ENCODE peak calls at places on chromosome 20, in six cellular contexts. One of them, this sample, is unnamed.

GRCh38 chr20:55793986-55794385 is 211.3 kb downstream of the CBLN4 start:
- DNase-seq in GM12878: no peak
- DNase-seq in A549: no peak
- DNase-seq in NB4: no peak
- DNase-seq in endothelial cell of umbilical vein: no peak
- DNase-seq in K562: no peak
- DNase-seq in this sample: no peak

GRCh38 chr20:46131396-46131795 is 13.3 kb downstream of the CD40 start:
- DNase-seq in GM12878: no peak
- DNase-seq in A549: no peak
- DNase-seq in NB4: no peak
- DNase-seq in endothelial cell of umbilical vein: peak
- DNase-seq in K562: no peak
- DNase-seq in this sample: no peak

GRCh38 chr20:50292324-50293243 is 102.0 kb downstream of the CEBPB start:
- DNase-seq in GM12878: no peak
- DNase-seq in A549: peak
- DNase-seq in NB4: peak
- DNase-seq in endothelial cell of umbilical vein: peak
- DNase-seq in K562: peak
- DNase-seq in this sample: peak

GRCh38 chr20:3174442-3175263 is 1.3 kb upstream of the LZTS3 start:
- DNase-seq in GM12878: no peak
- DNase-seq in A549: no peak
- DNase-seq in NB4: peak
- DNase-seq in endothelial cell of umbilical vein: peak
- DNase-seq in K562: no peak
- DNase-seq in this sample: no peak

GRCh38 chr20:33687370-33687915 is 1.3 kb upstream of the E2F1 start:
- DNase-seq in GM12878: no peak
- DNase-seq in A549: no peak
- DNase-seq in NB4: peak
- DNase-seq in endothelial cell of umbilical vein: peak
- DNase-seq in K562: no peak
- DNase-seq in this sample: no peak

GRCh38 chr20:16555754-16556153 is 17.5 kb downstream of the KIF16B start:
- DNase-seq in GM12878: no peak
- DNase-seq in A549: no peak
- DNase-seq in NB4: no peak
- DNase-seq in endothelial cell of umbilical vein: no peak
- DNase-seq in K562: no peak
- DNase-seq in this sample: no peak

GRCh38 chr20:47672166-47672565 is 113.1 kb downstream of the SULF2 start:
- DNase-seq in GM12878: no peak
- DNase-seq in A549: no peak
- DNase-seq in NB4: no peak
- DNase-seq in endothelial cell of umbilical vein: no peak
- DNase-seq in K562: no peak
- DNase-seq in this sample: no peak

GRCh38 chr20:49515588-49515987 is 33.1 kb upstream of the KCNB1 start:
- DNase-seq in GM12878: no peak
- DNase-seq in A549: no peak
- DNase-seq in NB4: no peak
- DNase-seq in endothelial cell of umbilical vein: no peak
- DNase-seq in K562: no peak
- DNase-seq in this sample: no peak

GRCh38 chr20:13009682-13010406 is 1.1 kb downstream of the SPTLC3 start:
- DNase-seq in GM12878: peak
- DNase-seq in A549: no peak
- DNase-seq in NB4: peak
- DNase-seq in endothelial cell of umbilical vein: peak
- DNase-seq in K562: no peak
- DNase-seq in this sample: peak

GRCh38 chr20:34581341-34582189 is 23.0 kb downstream of the MAP1LC3A start:
- DNase-seq in GM12878: peak
- DNase-seq in A549: no peak
- DNase-seq in NB4: no peak
- DNase-seq in endothelial cell of umbilical vein: peak
- DNase-seq in K562: no peak
- DNase-seq in this sample: no peak

GRCh38 chr20:52975024-52975732 is 3.0 kb downstream of the TSHZ2 start:
- DNase-seq in GM12878: peak
- DNase-seq in A549: no peak
- DNase-seq in NB4: no peak
- DNase-seq in endothelial cell of umbilical vein: no peak
- DNase-seq in K562: no peak
- DNase-seq in this sample: no peak

GRCh38 chr20:57667385-57667784 is 42.4 kb downstream of the PMEPA1 start:
- DNase-seq in GM12878: no peak
- DNase-seq in A549: no peak
- DNase-seq in NB4: no peak
- DNase-seq in endothelial cell of umbilical vein: no peak
- DNase-seq in K562: no peak
- DNase-seq in this sample: no peak

GRCh38 chr20:58702859-58703648 is 10.5 kb downstream of the NPEPL1 start:
- DNase-seq in GM12878: no peak
- DNase-seq in A549: no peak
- DNase-seq in NB4: peak
- DNase-seq in endothelial cell of umbilical vein: no peak
- DNase-seq in K562: peak
- DNase-seq in this sample: no peak

GRCh38 chr20:44467289-44467883 is 8.3 kb upstream of the TTPAL start:
- DNase-seq in GM12878: no peak
- DNase-seq in A549: no peak
- DNase-seq in NB4: no peak
- DNase-seq in endothelial cell of umbilical vein: no peak
- DNase-seq in K562: no peak
- DNase-seq in this sample: peak

GRCh38 chr20:2178328-2179232 is 77.0 kb downstream of the STK35 start:
- DNase-seq in GM12878: no peak
- DNase-seq in A549: no peak
- DNase-seq in NB4: no peak
- DNase-seq in endothelial cell of umbilical vein: peak
- DNase-seq in K562: no peak
- DNase-seq in this sample: no peak

GRCh38 chr20:20360464-20360863 is 7.4 kb upstream of the INSM1 start:
- DNase-seq in GM12878: no peak
- DNase-seq in A549: peak
- DNase-seq in NB4: peak
- DNase-seq in endothelial cell of umbilical vein: peak
- DNase-seq in K562: peak
- DNase-seq in this sample: peak

GRCh38 chr20:1825492-1825891 is 69.7 kb upstream of the SIRPA start:
- DNase-seq in GM12878: no peak
- DNase-seq in A549: no peak
- DNase-seq in NB4: no peak
- DNase-seq in endothelial cell of umbilical vein: peak
- DNase-seq in K562: no peak
- DNase-seq in this sample: no peak

GRCh38 chr20:53382263-53382844 is 211.3 kb downstream of the ZNF217 start:
- DNase-seq in GM12878: no peak
- DNase-seq in A549: no peak
- DNase-seq in NB4: no peak
- DNase-seq in endothelial cell of umbilical vein: no peak
- DNase-seq in K562: no peak
- DNase-seq in this sample: no peak

GRCh38 chr20:7703436-7703835 is 236.8 kb downstream of the HAO1 start:
- DNase-seq in GM12878: no peak
- DNase-seq in A549: no peak
- DNase-seq in NB4: no peak
- DNase-seq in endothelial cell of umbilical vein: no peak
- DNase-seq in K562: no peak
- DNase-seq in this sample: no peak

GRCh38 chr20:34472246-34472925 is 43.8 kb upstream of the DYNLRB1 start:
- DNase-seq in GM12878: no peak
- DNase-seq in A549: no peak
- DNase-seq in NB4: peak
- DNase-seq in endothelial cell of umbilical vein: peak
- DNase-seq in K562: peak
- DNase-seq in this sample: no peak

GRCh38 chr20:34980543-34981213 is 25.0 kb downstream of the MYH7B start:
- DNase-seq in GM12878: no peak
- DNase-seq in A549: no peak
- DNase-seq in NB4: no peak
- DNase-seq in endothelial cell of umbilical vein: no peak
- DNase-seq in K562: no peak
- DNase-seq in this sample: no peak

GRCh38 chr20:58448958-58449357 is 59.9 kb downstream of the VAPB start:
- DNase-seq in GM12878: no peak
- DNase-seq in A549: no peak
- DNase-seq in NB4: no peak
- DNase-seq in endothelial cell of umbilical vein: no peak
- DNase-seq in K562: no peak
- DNase-seq in this sample: no peak

GRCh38 chr20:22490287-22491187 is 93.8 kb downstream of the FOXA2 start:
- DNase-seq in GM12878: no peak
- DNase-seq in A549: peak
- DNase-seq in NB4: peak
- DNase-seq in endothelial cell of umbilical vein: no peak
- DNase-seq in K562: no peak
- DNase-seq in this sample: peak

GRCh38 chr20:61771805-61772350 is 293.8 kb downstream of the TAF4 start:
- DNase-seq in GM12878: no peak
- DNase-seq in A549: no peak
- DNase-seq in NB4: no peak
- DNase-seq in endothelial cell of umbilical vein: no peak
- DNase-seq in K562: no peak
- DNase-seq in this sample: peak
- TF ChIP-seq MYC in GM12878: no peak
- TF ChIP-seq MYC in A549: no peak
- TF ChIP-seq MYC in NB4: no peak
- TF ChIP-seq MYC in endothelial cell of umbilical vein: no peak
- TF ChIP-seq MYC in K562: no peak
- TF ChIP-seq MYC in this sample: no peak

GRCh38 chr20:25553819-25554296 is 31.5 kb downstream of the NINL start:
- DNase-seq in GM12878: no peak
- DNase-seq in A549: no peak
- DNase-seq in NB4: no peak
- DNase-seq in endothelial cell of umbilical vein: peak
- DNase-seq in K562: no peak
- DNase-seq in this sample: peak
- TF ChIP-seq MYC in GM12878: no peak
- TF ChIP-seq MYC in A549: no peak
- TF ChIP-seq MYC in NB4: no peak
- TF ChIP-seq MYC in endothelial cell of umbilical vein: no peak
- TF ChIP-seq MYC in K562: no peak
- TF ChIP-seq MYC in this sample: no peak

DNA sequence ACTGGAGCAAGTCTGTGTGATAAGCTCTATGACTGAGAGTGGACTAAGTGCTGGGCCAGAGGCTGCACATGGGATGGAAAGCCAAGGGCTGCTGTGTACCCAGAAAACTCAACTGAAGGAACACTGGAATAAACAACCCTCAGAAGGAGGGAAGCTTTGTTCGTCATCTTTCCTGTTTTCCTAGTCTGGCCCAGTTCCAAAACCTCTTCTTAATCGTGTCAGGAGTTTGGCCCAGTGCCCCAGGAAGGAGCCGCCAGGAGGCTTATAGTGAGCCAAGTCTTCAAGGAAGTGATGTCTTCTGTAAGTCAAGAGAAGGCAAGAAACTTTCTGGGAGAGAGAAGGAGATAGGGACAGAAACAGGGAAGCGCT is 23.3 kb upstream of the TOP1 start:
- DNase-seq in GM12878: no peak
- DNase-seq in A549: peak
- DNase-seq in NB4: no peak
- DNase-seq in endothelial cell of umbilical vein: peak
- DNase-seq in K562: no peak
- DNase-seq in this sample: no peak
- TF ChIP-seq MYC in GM12878: no peak
- TF ChIP-seq MYC in A549: no peak
- TF ChIP-seq MYC in NB4: no peak
- TF ChIP-seq MYC in endothelial cell of umbilical vein: peak
- TF ChIP-seq MYC in K562: no peak
- TF ChIP-seq MYC in this sample: no peak

GRCh38 chr20:11457476-11457875 is 460.2 kb upstream of the BTBD3 start:
- DNase-seq in GM12878: no peak
- DNase-seq in A549: no peak
- DNase-seq in NB4: no peak
- DNase-seq in endothelial cell of umbilical vein: no peak
- DNase-seq in K562: no peak
- DNase-seq in this sample: no peak
- TF ChIP-seq MYC in GM12878: no peak
- TF ChIP-seq MYC in A549: no peak
- TF ChIP-seq MYC in NB4: no peak
- TF ChIP-seq MYC in endothelial cell of umbilical vein: no peak
- TF ChIP-seq MYC in K562: no peak
- TF ChIP-seq MYC in this sample: no peak

This sample was measured in HepG2.